ENCODE peak calls at places on chromosome 21, in four cellular contexts. X is stromal cell of bone marrow, R is PC-3, I is NCI-H2081. J is an unnamed sample.

GRCh38 chr21:38837806-38838461 is 32.2 kb downstream of the ETS2 start:
- DNase-seq in X (no peak), R (no peak), I (no peak), J (no peak)

GRCh38 chr21:44836666-44837471 is 19.0 kb upstream of the SUMO3 start:
- DNase-seq in I (no peak), R (peak; percentile 35), X (no peak), J (no peak)

GRCh38 chr21:36904093-36904666 is 62.3 kb downstream of the HLCS start:
- DNase-seq in X (no peak), I (no peak), R (no peak), J (no peak)

GRCh38 chr21:42233067-42233981 is 14.4 kb downstream of the ABCG1 start:
- DNase-seq in X (no peak), R (peak; percentile 13), I (peak; percentile 61), J (no peak)

GRCh38 chr21:21165063-21165645 is 166.9 kb downstream of the NCAM2 start:
- DNase-seq in I (no peak), R (no peak), X (peak; percentile 93), J (no peak)

GRCh38 chr21:36132691-36133090 is 2.2 kb upstream of the CBR3 start:
- DNase-seq in R (no peak), I (no peak), X (no peak), J (no peak)

GRCh38 chr21:15277498-15277897 is 212.7 kb upstream of the NRIP1 start:
- DNase-seq in I (no peak), R (no peak), X (no peak), J (no peak)

GRCh38 chr21:27108228-27108627 is 141.3 kb upstream of the ADAMTS5 start:
- DNase-seq in R (peak; percentile 17), X (no peak), I (no peak), J (no peak)

GRCh38 chr21:36909901-36910561 is 56.4 kb downstream of the HLCS start:
- DNase-seq in I (no peak), R (peak; percentile 99), X (peak; percentile 88), J (no peak)

GRCh38 chr21:36697473-36698159 is 1.3 kb upstream of the SIM2 start:
- DNase-seq in R (no peak), I (no peak), X (no peak), J (no peak)